ENCODE peak calls at places on chromosomes 16 and 17, in nine cellular contexts. E is stomach, I is GM23338, Z is Panc1, T is SK-N-MC, K is vagina, U is breast epithelium, X is HL-60, R is suprapubic skin. M is an unnamed sample.

GRCh38 chr17:35076874-35077273 is 13.4 kb upstream of the RFFL start:
- DNase-seq in E (no peak), I (no peak), Z (no peak), T (no peak), K (no peak), U (no peak), X (no peak), R (no peak), M (no peak)

GRCh38 chr16:79605999-79606398 is 5.5 kb upstream of the MAF start:
- DNase-seq in E (no peak), I (peak), Z (no peak), T (no peak), K (no peak), U (no peak), X (no peak), R (no peak), M (no peak)

GRCh38 chr17:34581446-34582184 is 2.2 kb downstream of the TMEM132E start:
- DNase-seq in E (no peak), I (peak), Z (no peak), T (no peak), K (no peak), U (peak), X (no peak), R (no peak), M (no peak)

GRCh38 chr16:89871895-89872294 is 1.5 kb upstream of the TCF25 start:
- DNase-seq in E (no peak), I (no peak), Z (no peak), T (no peak), K (no peak), U (no peak), X (no peak), R (no peak), M (no peak)

GRCh38 chr17:77306048-77306789 is 165.4 kb downstream of the SEC14L1 start:
- DNase-seq in E (no peak), I (no peak), Z (no peak), T (no peak), K (no peak), U (no peak), X (no peak), R (no peak), M (no peak)

GRCh38 chr17:42118545-42118944 is 2.6 kb downstream of the KAT2A start:
- DNase-seq in E (peak), I (peak), Z (no peak), T (no peak), K (no peak), U (no peak), X (peak), R (no peak), M (peak)

GRCh38 chr17:47629826-47630225 is 19.9 kb upstream of the KPNB1 start:
- DNase-seq in E (no peak), I (no peak), Z (no peak), T (no peak), K (no peak), U (no peak), X (no peak), R (no peak), M (no peak)

GRCh38 chr16:74760007-74760767 is 14.4 kb downstream of the FA2H start:
- DNase-seq in E (no peak), I (no peak), Z (no peak), T (no peak), K (no peak), U (no peak), X (no peak), R (no peak), M (peak)

GRCh38 chr16:23832882-23833281 is 2.9 kb upstream of the PRKCB start:
- DNase-seq in E (no peak), I (no peak), Z (no peak), T (no peak), K (no peak), U (no peak), X (no peak), R (no peak), M (no peak)

GRCh38 chr16:85673529-85674417 is 15.0 kb downstream of the GINS2 start:
- DNase-seq in E (peak), I (no peak), Z (no peak), T (no peak), K (no peak), U (peak), X (no peak), R (no peak), M (peak)

GRCh38 chr16:19700319-19700781 is 17.7 kb downstream of the KNOP1 start:
- DNase-seq in E (no peak), I (no peak), Z (no peak), T (no peak), K (no peak), U (peak), X (no peak), R (no peak), M (peak)

GRCh38 chr17:80105762-80106161 is 4.4 kb downstream of the GAA start:
- DNase-seq in E (peak), I (no peak), Z (no peak), T (no peak), K (no peak), U (peak), X (no peak), R (no peak), M (no peak)

GRCh38 chr16:17938546-17938945 is 398.0 kb downstream of the NPIPA8 start:
- DNase-seq in E (no peak), I (no peak), Z (no peak), T (no peak), K (no peak), U (no peak), X (no peak), R (no peak), M (no peak)

GRCh38 chr16:14576069-14576468 is 54.0 kb downstream of the PARN start:
- DNase-seq in E (no peak), I (no peak), Z (no peak), T (no peak), K (no peak), U (no peak), X (no peak), R (no peak), M (no peak)

GRCh38 chr17:44831270-44831770 is 1.2 kb upstream of the GJC1 start:
- DNase-seq in E (no peak), I (peak), Z (no peak), T (no peak), K (no peak), U (peak), X (no peak), R (no peak), M (no peak)

GRCh38 chr16:66717112-66717675 is 20.7 kb upstream of the CMTM4 start:
- DNase-seq in E (no peak), I (peak), Z (no peak), T (no peak), K (no peak), U (no peak), X (peak), R (no peak), M (peak)

GRCh38 chr16:67499159-67499558 is 15.8 kb upstream of the AGRP start:
- DNase-seq in E (no peak), I (no peak), Z (no peak), T (no peak), K (no peak), U (no peak), X (no peak), R (no peak), M (no peak)

GRCh38 chr17:42291136-42291535 is 2.8 kb downstream of the STAT5A start:
- DNase-seq in E (no peak), I (no peak), Z (no peak), T (no peak), K (no peak), U (no peak), X (no peak), R (no peak), M (peak)

GRCh38 chr17:75844530-75845057 is 390 bp upstream of the UNC13D start:
- DNase-seq in E (peak), I (no peak), Z (no peak), T (no peak), K (no peak), U (peak), X (no peak), R (peak), M (no peak)

GRCh38 chr17:81566461-81567126 is 14.4 kb upstream of the FAAP100 start:
- DNase-seq in E (peak), I (no peak), Z (no peak), T (peak), K (no peak), U (peak), X (peak), R (no peak), M (peak)

GRCh38 chr17:63421681-63422645 is 24.1 kb downstream of the CYB561 start:
- DNase-seq in E (no peak), I (no peak), Z (no peak), T (no peak), K (no peak), U (no peak), X (no peak), R (no peak), M (no peak)

GRCh38 chr17:40459646-40460584 is 16.7 kb downstream of the IGFBP4 start:
- DNase-seq in E (no peak), I (no peak), Z (no peak), T (no peak), K (no peak), U (no peak), X (no peak), R (no peak), M (no peak)
- TF ChIP-seq POLR2AphosphoS5 in E (no peak), I (no peak), Z (no peak), T (peak), K (peak), U (no peak), X (no peak), R (no peak), M (no peak)

DNA sequence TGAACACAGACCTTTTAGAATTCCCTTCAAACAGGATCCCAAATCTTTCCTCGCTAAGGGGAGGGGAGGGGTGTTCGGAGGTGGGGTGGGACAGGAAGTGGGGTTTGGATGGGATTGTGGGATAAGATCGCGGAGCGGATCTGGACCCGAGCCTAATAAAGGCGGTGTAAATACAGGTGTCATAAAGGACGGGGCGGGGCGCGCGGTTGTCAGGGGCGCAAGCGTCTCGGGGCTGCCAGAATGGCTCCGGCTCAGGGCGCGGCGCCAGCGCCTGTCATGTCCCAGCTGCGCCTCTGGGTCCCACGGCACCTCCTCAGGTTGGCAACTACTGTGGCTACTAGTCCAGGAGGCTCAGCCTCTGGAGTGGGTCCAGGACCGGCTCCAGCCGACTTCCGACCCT is 59.8 kb upstream of the FBXO47 start:
- DNase-seq in E (peak), I (peak), Z (no peak), T (no peak), K (peak), U (peak), X (no peak), R (peak), M (no peak)
- H3K4me3 ChIP-seq in E (peak), I (peak), Z (peak), T (no peak), K (peak), U (peak), X (no peak), R (peak), M (no peak)

DNA sequence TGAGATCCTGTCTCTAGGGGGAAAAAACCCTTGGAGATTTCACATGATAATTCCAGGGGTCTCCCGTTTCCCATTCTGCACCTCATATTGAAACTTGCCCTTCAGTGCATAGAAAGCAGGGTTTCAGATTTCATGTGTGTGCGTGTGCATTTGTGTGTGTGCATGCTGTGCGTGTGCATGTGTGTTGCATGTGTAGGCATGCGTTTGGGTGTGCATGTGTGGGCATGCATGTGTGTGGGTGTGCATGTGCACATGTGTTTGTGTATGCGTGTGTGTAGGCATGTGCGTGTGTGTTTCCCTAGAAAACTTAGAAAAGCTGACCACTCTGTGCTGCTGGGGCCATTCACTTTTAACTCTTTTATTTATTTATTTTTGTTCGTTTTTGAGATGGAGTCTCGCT is 40.0 kb downstream of the IL21R start:
- DNase-seq in E (no peak), I (no peak), Z (no peak), T (no peak), K (no peak), U (no peak), X (no peak), R (peak), M (no peak)
- TF ChIP-seq POLR2AphosphoS5 in E (no peak), I (no peak), Z (no peak), T (no peak), K (no peak), U (no peak), X (no peak), R (no peak), M (no peak)

GRCh38 chr17:70033165-70033564 is 41.9 kb upstream of the KCNJ16 start:
- DNase-seq in E (no peak), I (no peak), Z (no peak), T (no peak), K (no peak), U (no peak), X (no peak), R (no peak), M (no peak)
- H3K4me3 ChIP-seq in E (no peak), I (no peak), Z (no peak), T (no peak), K (no peak), U (no peak), X (no peak), R (no peak), M (no peak)

GRCh38 chr16:31201511-31202401 is 804 bp downstream of the PYCARD start:
- DNase-seq in E (peak), I (peak), Z (no peak), T (no peak), K (no peak), U (no peak), X (peak), R (no peak), M (no peak)

GRCh38 chr16:31200821-31201510 is 1.6 kb downstream of the PYCARD start:
- DNase-seq in E (no peak), I (no peak), Z (no peak), T (no peak), K (no peak), U (no peak), X (peak), R (no peak), M (no peak)

GRCh38 chr16:31204871-31205666 is 2.5 kb upstream of the PYCARD start:
- DNase-seq in E (no peak), I (no peak), Z (no peak), T (no peak), K (no peak), U (no peak), X (no peak), R (no peak), M (no peak)

GRCh38 chr16:31199430-31200041 is 3.0 kb downstream of the PYCARD start:
- DNase-seq in E (no peak), I (no peak), Z (no peak), T (no peak), K (no peak), U (no peak), X (no peak), R (no peak), M (no peak)

GRCh38 chr16:31202402-31203385 is at the start of gene PYCARD:
- DNase-seq in E (peak), I (peak), Z (no peak), T (no peak), K (no peak), U (no peak), X (peak), R (no peak), M (peak)
- TF ChIP-seq POLR2AphosphoS5 in E (no peak), I (no peak), Z (no peak), T (no peak), K (peak), U (no peak), X (no peak), R (no peak), M (no peak)

M was measured in endothelial cell of umbilical vein.